ENCODE peak calls at places on chromosomes 7 and 10, in four cellular contexts. L, H, S and F are unnamed samples.

GRCh38 chr7:32298403-32299132 is 191.6 kb downstream of the LSM5 start:
- DNase-seq in H (peak), S (no peak), L (peak), F (no peak)

GRCh38 chr7:155927905-155928304 is 115.6 kb upstream of the SHH start:
- DNase-seq in L (no peak), H (no peak), S (no peak), F (no peak)

GRCh38 chr7:148620749-148621372 is 30.3 kb downstream of the C7orf33 start:
- DNase-seq in S (no peak), H (no peak), L (no peak), F (no peak)

GRCh38 chr10:128573936-128574335 is 447.7 kb upstream of the MKI67 start:
- DNase-seq in L (no peak), H (no peak), S (no peak), F (no peak)

GRCh38 chr7:47537716-47538640 is 43.9 kb downstream of the TNS3 start:
- DNase-seq in H (no peak), L (no peak), S (no peak), F (no peak)

GRCh38 chr10:87659571-87660483 is at the start of gene PAPSS2:
- DNase-seq in S (peak), L (peak), H (peak), F (peak)

GRCh38 chr10:48606530-48607355 is 1.9 kb upstream of the ARHGAP22 start:
- DNase-seq in S (peak), L (no peak), H (peak), F (no peak)

GRCh38 chr7:44533301-44534055 is 7.7 kb downstream of the NPC1L1 start:
- DNase-seq in L (no peak), H (no peak), S (no peak), F (no peak)

GRCh38 chr7:134892002-134892693 is 94.2 kb upstream of the AGBL3 start:
- DNase-seq in L (no peak), H (no peak), S (no peak), F (no peak)

GRCh38 chr7:2923886-2924574 is 79.9 kb upstream of the GNA12 start:
- DNase-seq in H (peak), L (no peak), S (no peak), F (peak)

GRCh38 chr7:97145068-97145467 is 27.6 kb downstream of the SDHAF3 start:
- DNase-seq in H (no peak), L (peak), S (no peak), F (no peak)

GRCh38 chr10:116115797-116116196 is 157.2 kb downstream of the GFRA1 start:
- DNase-seq in L (no peak), H (no peak), S (no peak), F (no peak)

GRCh38 chr7:80941206-80941758 is 22.4 kb upstream of the SEMA3C start:
- DNase-seq in S (no peak), L (no peak), H (no peak), F (no peak)

GRCh38 chr10:86216886-86217285 is 149.7 kb downstream of the GRID1 start:
- DNase-seq in S (no peak), L (no peak), H (no peak), F (no peak)

GRCh38 chr10:107767185-107767584 is 602.7 kb upstream of the SORCS1 start:
- DNase-seq in S (no peak), H (no peak), L (no peak), F (no peak)

GRCh38 chr7:93944673-93945072 is 23.1 kb downstream of the GNG11 start:
- DNase-seq in S (no peak), L (no peak), H (no peak), F (no peak)

GRCh38 chr7:77330169-77330882 is 85.8 kb downstream of the GSAP start:
- DNase-seq in S (no peak), L (no peak), H (no peak), F (peak)

GRCh38 chr10:130350996-130351395 is 214.8 kb downstream of the GLRX3 start:
- DNase-seq in H (no peak), L (no peak), S (no peak), F (no peak)

GRCh38 chr10:132904169-132904813 is 38.1 kb downstream of the CFAP46 start:
- DNase-seq in S (no peak), L (no peak), H (peak), F (peak)

GRCh38 chr7:93117852-93118530 is at the start of gene SAMD9:
- DNase-seq in H (peak), S (peak), L (peak), F (no peak)

GRCh38 chr7:65809259-65809981 is 63.5 kb upstream of the VKORC1L1 start:
- DNase-seq in H (no peak), L (no peak), S (no peak), F (no peak)

GRCh38 chr10:4141471-4141870 is 356.5 kb upstream of the KLF6 start:
- DNase-seq in H (no peak), L (no peak), S (no peak), F (no peak)

GRCh38 chr7:108118959-108119358 is 11.2 kb downstream of the LAMB4 start:
- DNase-seq in S (no peak), L (no peak), H (no peak), F (no peak)

GRCh38 chr7:42155836-42156540 is 81.0 kb downstream of the GLI3 start:
- DNase-seq in S (no peak), H (no peak), L (no peak), F (no peak)

GRCh38 chr10:31099664-31100063 is 68.0 kb upstream of the ZNF438 start:
- DNase-seq in L (no peak), S (no peak), H (no peak), F (no peak)

GRCh38 chr7:12436896-12437535 is 33.4 kb upstream of the VWDE start:
- DNase-seq in S (no peak), H (no peak), L (peak), F (no peak)

GRCh38 chr7:47361229-47361628 is 220.7 kb downstream of the TNS3 start:
- DNase-seq in L (no peak), H (no peak), S (no peak), F (no peak)

GRCh38 chr7:45469103-45469502 is 105.1 kb upstream of the ADCY1 start:
- DNase-seq in S (no peak), L (no peak), H (no peak), F (no peak)